ENCODE peak calls at places on chromosomes 1 and 21, in eight cellular contexts. E is foreskin fibroblast, Y is erythroblast, T is AG08395, B is NAMALWA, A is omental fat pad, Z is HS-5, D is B cell. W is an unnamed sample.

GRCh38 chr1:5505944-5506343 is 486.3 kb downstream of the NPHP4 start:
- DNase-seq in E (no peak), Y (no peak), T (no peak), B (no peak), A (no peak), Z (no peak), D (no peak), W (no peak)

GRCh38 chr1:157429841-157430240 is 122.5 kb downstream of the FCRL5 start:
- DNase-seq in E (peak; percentile 40), Y (no peak), T (no peak), B (no peak), A (no peak), Z (no peak), D (no peak), W (no peak)

GRCh38 chr1:246695136-246695535 is 29.1 kb upstream of the SCCPDH start:
- DNase-seq in E (peak; percentile 68), Y (no peak), T (no peak), B (no peak), A (no peak), Z (no peak), D (no peak), W (no peak)

GRCh38 chr1:246602194-246602593 is 35.9 kb downstream of the CNST start:
- DNase-seq in E (no peak), Y (no peak), T (peak; percentile 18), B (no peak), A (no peak), Z (no peak), D (no peak), W (no peak)

GRCh38 chr1:109383087-109383779 is 14.5 kb downstream of the SORT1 start:
- DNase-seq in E (no peak), Y (no peak), T (no peak), B (no peak), A (no peak), Z (no peak), D (no peak), W (no peak)

GRCh38 chr21:38420140-38420539 is 78.1 kb downstream of the ERG start:
- DNase-seq in E (no peak), Y (no peak), T (no peak), B (no peak), A (no peak), Z (no peak), D (no peak), W (no peak)

GRCh38 chr1:94017155-94017829 is 103.7 kb downstream of the ABCA4 start:
- DNase-seq in E (no peak), Y (peak; percentile 55), T (no peak), B (no peak), A (no peak), Z (no peak), D (no peak), W (no peak)

GRCh38 chr1:28602536-28603439 is 10.7 kb downstream of the RAB42 start:
- DNase-seq in E (peak; percentile 89), Y (peak; percentile 78), T (peak; percentile 82), B (peak; percentile 64), A (no peak), Z (peak; percentile 66), D (peak; percentile 46), W (no peak)

GRCh38 chr1:232853994-232854532 is 48.8 kb downstream of the MAP10 start:
- DNase-seq in E (peak; percentile 79), Y (no peak), T (peak; percentile 78), B (no peak), A (no peak), Z (peak; percentile 90), D (no peak), W (peak; percentile 94)

GRCh38 chr1:3618904-3619671 is 5.7 kb upstream of the TPRG1L start:
- DNase-seq in E (peak; percentile 89), Y (peak; percentile 88), T (peak; percentile 84), B (peak; percentile 95), A (peak; percentile 82), Z (peak; percentile 45), D (peak; percentile 86), W (no peak)

GRCh38 chr1:177229781-177230180 is 59.0 kb downstream of the BRINP2 start:
- DNase-seq in E (no peak), Y (no peak), T (no peak), B (no peak), A (no peak), Z (no peak), D (no peak), W (no peak)

GRCh38 chr1:59815892-59816291 is 1.1 kb downstream of the HOOK1 start:
- DNase-seq in E (peak; percentile 10), Y (no peak), T (no peak), B (no peak), A (no peak), Z (no peak), D (no peak), W (no peak)

GRCh38 chr1:54347955-54348699 is 58.1 kb downstream of the SSBP3 start:
- DNase-seq in E (no peak), Y (no peak), T (no peak), B (no peak), A (no peak), Z (no peak), D (no peak), W (no peak)

GRCh38 chr1:225611537-225612223 is 41.2 kb downstream of the ENAH start:
- DNase-seq in E (no peak), Y (no peak), T (no peak), B (no peak), A (no peak), Z (no peak), D (no peak), W (no peak)

GRCh38 chr1:13948851-13949490 is 249.0 kb downstream of the PRDM2 start:
- DNase-seq in E (peak; percentile 95), Y (no peak), T (peak; percentile 50), B (no peak), A (no peak), Z (no peak), D (no peak), W (no peak)

GRCh38 chr1:206794294-206794908 is 22.1 kb upstream of the IL10 start:
- DNase-seq in E (no peak), Y (no peak), T (no peak), B (no peak), A (no peak), Z (no peak), D (peak; percentile 40), W (no peak)

GRCh38 chr1:60090662-60091061 is 17.1 kb upstream of the C1orf87 start:
- DNase-seq in E (no peak), Y (no peak), T (no peak), B (no peak), A (no peak), Z (no peak), D (no peak), W (no peak)

GRCh38 chr1:41950820-41951219 is 32.1 kb upstream of the HIVEP3 start:
- DNase-seq in E (no peak), Y (no peak), T (no peak), B (no peak), A (no peak), Z (no peak), D (no peak), W (no peak)

GRCh38 chr1:209926045-209926444 is 12.0 kb upstream of the SYT14 start:
- DNase-seq in E (peak; percentile 83), Y (no peak), T (peak; percentile 75), B (no peak), A (no peak), Z (peak; percentile 60), D (no peak), W (peak; percentile 50)

GRCh38 chr1:110087812-110088738 is 17.6 kb upstream of the ALX3 start:
- DNase-seq in E (peak; percentile 81), Y (peak; percentile 66), T (peak; percentile 84), B (peak; percentile 82), A (peak; percentile 37), Z (peak; percentile 9), D (peak; percentile 68), W (no peak)

GRCh38 chr1:71093938-71094337 is 13.1 kb upstream of the ZRANB2 start:
- DNase-seq in E (peak; percentile 35), Y (peak; percentile 15), T (peak; percentile 40), B (peak; percentile 25), A (no peak), Z (no peak), D (no peak), W (no peak)

GRCh38 chr1:205449750-205450443 is 5.9 kb downstream of the BLACAT1 start:
- DNase-seq in E (no peak), Y (no peak), T (peak; percentile 68), B (no peak), A (no peak), Z (no peak), D (no peak), W (no peak)

GRCh38 chr1:40344597-40344996 is 27.5 kb upstream of the COL9A2 start:
- DNase-seq in E (peak; percentile 66), Y (peak; percentile 12), T (peak; percentile 46), B (peak; percentile 24), A (no peak), Z (no peak), D (peak; percentile 64), W (peak; percentile 41)

GRCh38 chr1:19987719-19988118 is 8.3 kb upstream of the PLA2G2A start:
- DNase-seq in E (no peak), Y (no peak), T (no peak), B (no peak), A (no peak), Z (no peak), D (no peak), W (no peak)

GRCh38 chr1:25442178-25442577 is 11.5 kb downstream of the MACO1 start:
- DNase-seq in E (no peak), Y (no peak), T (peak; percentile 34), B (no peak), A (no peak), Z (no peak), D (no peak), W (no peak)

GRCh38 chr1:25999419-25999818 is 1.6 kb upstream of the PAFAH2 start:
- DNase-seq in E (no peak), Y (no peak), T (no peak), B (no peak), A (no peak), Z (no peak), D (no peak), W (no peak)

GRCh38 chr1:217554849-217555248 is 76.0 kb downstream of the GPATCH2 start:
- DNase-seq in E (no peak), Y (no peak), T (no peak), B (no peak), A (no peak), Z (no peak), D (no peak), W (no peak)

GRCh38 chr1:111990026-111990877 is 784 bp upstream of the KCND3 start:
- DNase-seq in E (peak; percentile 35), Y (no peak), T (peak; percentile 8), B (no peak), A (no peak), Z (no peak), D (peak; percentile 14), W (no peak)

GRCh38 chr1:198153804-198154203 is 3.0 kb upstream of the NEK7 start:
- DNase-seq in E (no peak), Y (no peak), T (no peak), B (no peak), A (no peak), Z (no peak), D (no peak), W (no peak)

GRCh38 chr1:22729921-22730320 is 19.3 kb downstream of the EPHB2 start:
- DNase-seq in E (no peak), Y (no peak), T (no peak), B (no peak), A (no peak), Z (no peak), D (no peak), W (no peak)

GRCh38 chr1:177448652-177449351 is 278.0 kb downstream of the BRINP2 start:
- DNase-seq in E (peak; percentile 9), Y (no peak), T (peak; percentile 4), B (no peak), A (no peak), Z (no peak), D (no peak), W (no peak)

GRCh38 chr1:184595609-184596008 is 159.0 kb downstream of the EDEM3 start:
- DNase-seq in E (peak; percentile 87), Y (no peak), T (peak; percentile 76), B (no peak), A (no peak), Z (peak; percentile 65), D (no peak), W (peak; percentile 51)

W was measured in GM04503.